ENCODE peak calls at places on chromosomes 3 and 15, in seven cellular contexts. I, E, M, P, K, N and A are unnamed samples.

GRCh38 chr15:41927516-41927915 is 33.7 kb upstream of the SPTBN5 start:
- DNase-seq in I (no peak), E (no peak), M (no peak), P (no peak), K (no peak), N (no peak), A (no peak)

GRCh38 chr3:58210761-58211477 is at the start of gene DNASE1L3:
- DNase-seq in I (no peak), E (no peak), M (no peak), P (no peak), K (no peak), N (no peak), A (no peak)

GRCh38 chr3:130539005-130539404 is 22.0 kb downstream of the COL6A6 start:
- DNase-seq in I (peak; percentile 14), E (peak; percentile 69), M (peak; percentile 64), P (no peak), K (peak; percentile 68), N (peak; percentile 33), A (peak; percentile 51)

GRCh38 chr3:1103525-1103924 is 10.7 kb downstream of the CNTN6 start:
- DNase-seq in I (no peak), E (no peak), M (no peak), P (no peak), K (no peak), N (no peak), A (no peak)

GRCh38 chr15:100891316-100892012 is 11.8 kb downstream of the ALDH1A3 start:
- DNase-seq in I (peak; percentile 62), E (no peak), M (no peak), P (no peak), K (no peak), N (no peak), A (no peak)

GRCh38 chr3:132804498-132804897 is 82.3 kb upstream of the NPHP3 start:
- DNase-seq in I (no peak), E (peak; percentile 79), M (peak; percentile 30), P (no peak), K (no peak), N (no peak), A (peak; percentile 68)

GRCh38 chr3:189455009-189455408 is 176.2 kb upstream of the TP63 start:
- DNase-seq in I (no peak), E (no peak), M (no peak), P (no peak), K (no peak), N (no peak), A (no peak)

GRCh38 chr15:67998599-67999122 is 55.5 kb upstream of the PIAS1 start:
- DNase-seq in I (no peak), E (peak; percentile 89), M (no peak), P (peak; percentile 34), K (no peak), N (no peak), A (peak; percentile 63)

GRCh38 chr3:184289426-184289938 is 9.6 kb upstream of the PSMD2 start:
- DNase-seq in I (peak; percentile 53), E (peak; percentile 70), M (peak; percentile 74), P (peak; percentile 8), K (peak; percentile 69), N (peak; percentile 80), A (peak; percentile 76)

GRCh38 chr15:45377630-45378148 is 655 bp downstream of the GATM start:
- DNase-seq in I (peak; percentile 72), E (peak; percentile 3), M (no peak), P (no peak), K (no peak), N (no peak), A (peak; percentile 9)

GRCh38 chr15:101242160-101242998 is 9.5 kb downstream of the CHSY1 start:
- DNase-seq in I (no peak), E (peak; percentile 52), M (peak; percentile 76), P (no peak), K (no peak), N (peak; percentile 48), A (peak; percentile 24)

GRCh38 chr3:71580636-71581215 is 2.8 kb downstream of the FOXP1 start:
- DNase-seq in I (no peak), E (peak; percentile 34), M (no peak), P (no peak), K (no peak), N (no peak), A (no peak)

GRCh38 chr3:88150371-88150770 is 612 bp downstream of the C3orf38 start:
- DNase-seq in I (no peak), E (peak; percentile 55), M (peak; percentile 3), P (no peak), K (no peak), N (no peak), A (peak; percentile 5)

GRCh38 chr3:142976621-142977398 is 13.3 kb upstream of the PAQR9 start:
- DNase-seq in I (peak; percentile 70), E (peak; percentile 94), M (peak; percentile 93), P (peak; percentile 85), K (peak; percentile 44), N (no peak), A (peak; percentile 89)

GRCh38 chr15:88440021-88440420 is 27.2 kb downstream of the MRPL46 start:
- DNase-seq in I (no peak), E (no peak), M (peak; percentile 52), P (no peak), K (no peak), N (no peak), A (peak; percentile 29)

GRCh38 chr3:62888180-62888579 is 13.0 kb upstream of the CADPS start:
- DNase-seq in I (no peak), E (no peak), M (no peak), P (no peak), K (no peak), N (no peak), A (no peak)

GRCh38 chr3:110526732-110527727 is 544.6 kb upstream of the NECTIN3 start:
- DNase-seq in I (no peak), E (peak; percentile 89), M (peak; percentile 69), P (peak; percentile 90), K (no peak), N (no peak), A (peak; percentile 68)

GRCh38 chr3:58535531-58536500 is 1.2 kb downstream of the ACOX2 start:
- DNase-seq in I (no peak), E (no peak), M (no peak), P (no peak), K (no peak), N (no peak), A (peak; percentile 2)

GRCh38 chr15:90956551-90957104 is 1.9 kb downstream of the RCCD1 start:
- DNase-seq in I (peak; percentile 67), E (peak; percentile 91), M (peak; percentile 89), P (no peak), K (no peak), N (peak; percentile 84), A (peak; percentile 95)

GRCh38 chr3:53798144-53798543 is 48.1 kb downstream of the CHDH start:
- DNase-seq in I (no peak), E (no peak), M (no peak), P (no peak), K (no peak), N (no peak), A (no peak)

GRCh38 chr15:74773731-74774252 is 8.1 kb upstream of the CSK start:
- DNase-seq in I (no peak), E (peak; percentile 44), M (no peak), P (no peak), K (no peak), N (no peak), A (no peak)

GRCh38 chr15:66014022-66014421 is 144.7 kb downstream of the RAB11A start:
- DNase-seq in I (no peak), E (no peak), M (no peak), P (no peak), K (no peak), N (no peak), A (no peak)

GRCh38 chr15:101045835-101046691 is 126.9 kb downstream of the LRRK1 start:
- DNase-seq in I (no peak), E (no peak), M (no peak), P (no peak), K (no peak), N (no peak), A (no peak)

GRCh38 chr15:69807752-69808151 is 290.0 kb downstream of the TLE3 start:
- DNase-seq in I (no peak), E (peak; percentile 60), M (peak; percentile 53), P (no peak), K (no peak), N (no peak), A (peak; percentile 38)

GRCh38 chr3:105829229-105829628 is 39.6 kb downstream of the CBLB start:
- DNase-seq in I (no peak), E (no peak), M (no peak), P (no peak), K (no peak), N (peak; percentile 49), A (no peak)

GRCh38 chr3:11629716-11630115 is 14.0 kb downstream of the VGLL4 start:
- DNase-seq in I (no peak), E (peak; percentile 54), M (peak; percentile 78), P (no peak), K (no peak), N (no peak), A (peak; percentile 77)

GRCh38 chr3:42019144-42019952 is 57.4 kb upstream of the ULK4 start:
- DNase-seq in I (no peak), E (no peak), M (no peak), P (no peak), K (no peak), N (no peak), A (no peak)

GRCh38 chr15:78909791-78910228 is 35.0 kb downstream of the CTSH start:
- DNase-seq in I (peak; percentile 62), E (peak; percentile 72), M (peak; percentile 49), P (no peak), K (peak; percentile 73), N (peak; percentile 28), A (peak; percentile 61)

GRCh38 chr15:36447373-36447772 is 132.1 kb upstream of the CDIN1 start:
- DNase-seq in I (no peak), E (no peak), M (no peak), P (no peak), K (no peak), N (no peak), A (no peak)

GRCh38 chr3:123582315-123582714 is 2.5 kb downstream of the HACD2 start:
- DNase-seq in I (no peak), E (no peak), M (no peak), P (no peak), K (no peak), N (no peak), A (no peak)

GRCh38 chr15:82635798-82636197 is 11.4 kb downstream of the CPEB1 start:
- DNase-seq in I (no peak), E (no peak), M (no peak), P (no peak), K (no peak), N (no peak), A (no peak)

GRCh38 chr15:43922021-43922420 is 95.2 kb downstream of the WDR76 start:
- DNase-seq in I (no peak), E (peak; percentile 62), M (no peak), P (no peak), K (no peak), N (no peak), A (no peak)

GRCh38 chr3:851098-851790 is 241.6 kb upstream of the CNTN6 start:
- DNase-seq in I (no peak), E (no peak), M (no peak), P (no peak), K (no peak), N (peak; percentile 2), A (no peak)

GRCh38 chr15:39504812-39505211 is 76.1 kb upstream of the THBS1 start:
- DNase-seq in I (no peak), E (peak; percentile 73), M (peak; percentile 60), P (no peak), K (no peak), N (no peak), A (peak; percentile 60)